ENCODE peak calls at places on chromosomes 12 and 14, in four cellular contexts. One of them, this sample, is unnamed.

GRCh38 chr12:112842441-112842840 is 50.9 kb downstream of the RPH3A start:
- DNase-seq in lower leg skin: peak
- DNase-seq in GM12892: no peak
- DNase-seq in body of pancreas: no peak
- DNase-seq in this sample: no peak

GRCh38 chr12:510071-510825 is 50.5 kb downstream of the B4GALNT3 start:
- DNase-seq in body of pancreas: no peak
- DNase-seq in GM12892: no peak
- DNase-seq in lower leg skin: peak
- DNase-seq in this sample: no peak

GRCh38 chr12:332581-333205 is 56.4 kb downstream of the KDM5A start:
- DNase-seq in GM12892: no peak
- DNase-seq in lower leg skin: no peak
- DNase-seq in body of pancreas: no peak
- DNase-seq in this sample: no peak

GRCh38 chr12:75724913-75725312 is 213.5 kb upstream of the KRR1 start:
- DNase-seq in GM12892: no peak
- DNase-seq in body of pancreas: no peak
- DNase-seq in lower leg skin: no peak
- DNase-seq in this sample: no peak

GRCh38 chr12:2677142-2677880 is 117.5 kb upstream of the FKBP4 start:
- DNase-seq in lower leg skin: peak
- DNase-seq in GM12892: no peak
- DNase-seq in body of pancreas: no peak
- DNase-seq in this sample: no peak

GRCh38 chr12:94287245-94287628 is 138.9 kb downstream of the PLXNC1 start:
- DNase-seq in GM12892: no peak
- DNase-seq in lower leg skin: no peak
- DNase-seq in body of pancreas: no peak
- DNase-seq in this sample: no peak

GRCh38 chr12:131253376-131254026 is 299.8 kb downstream of the ADGRD1 start:
- DNase-seq in GM12892: no peak
- DNase-seq in lower leg skin: no peak
- DNase-seq in body of pancreas: no peak
- DNase-seq in this sample: no peak

GRCh38 chr12:94900496-94900895 is 103.0 kb downstream of the NDUFA12 start:
- DNase-seq in body of pancreas: no peak
- DNase-seq in GM12892: no peak
- DNase-seq in lower leg skin: no peak
- DNase-seq in this sample: no peak

GRCh38 chr12:39846971-39847661 is 227.5 kb upstream of the ABCD2 start:
- DNase-seq in lower leg skin: no peak
- DNase-seq in GM12892: no peak
- DNase-seq in body of pancreas: no peak
- DNase-seq in this sample: no peak

GRCh38 chr14:58631720-58632119 is 6.0 kb upstream of the DACT1 start:
- DNase-seq in body of pancreas: no peak
- DNase-seq in lower leg skin: no peak
- DNase-seq in GM12892: no peak
- DNase-seq in this sample: no peak

GRCh38 chr14:102610968-102611811 is 18.7 kb downstream of the RCOR1 start:
- DNase-seq in lower leg skin: no peak
- DNase-seq in GM12892: no peak
- DNase-seq in body of pancreas: no peak
- DNase-seq in this sample: no peak

GRCh38 chr14:75537071-75537470 is 14.8 kb downstream of the BATF start:
- DNase-seq in lower leg skin: no peak
- DNase-seq in body of pancreas: no peak
- DNase-seq in GM12892: no peak
- DNase-seq in this sample: no peak

GRCh38 chr12:86050010-86050409 is 175.9 kb downstream of the NTS start:
- DNase-seq in lower leg skin: no peak
- DNase-seq in GM12892: no peak
- DNase-seq in body of pancreas: no peak
- DNase-seq in this sample: no peak

DNA sequence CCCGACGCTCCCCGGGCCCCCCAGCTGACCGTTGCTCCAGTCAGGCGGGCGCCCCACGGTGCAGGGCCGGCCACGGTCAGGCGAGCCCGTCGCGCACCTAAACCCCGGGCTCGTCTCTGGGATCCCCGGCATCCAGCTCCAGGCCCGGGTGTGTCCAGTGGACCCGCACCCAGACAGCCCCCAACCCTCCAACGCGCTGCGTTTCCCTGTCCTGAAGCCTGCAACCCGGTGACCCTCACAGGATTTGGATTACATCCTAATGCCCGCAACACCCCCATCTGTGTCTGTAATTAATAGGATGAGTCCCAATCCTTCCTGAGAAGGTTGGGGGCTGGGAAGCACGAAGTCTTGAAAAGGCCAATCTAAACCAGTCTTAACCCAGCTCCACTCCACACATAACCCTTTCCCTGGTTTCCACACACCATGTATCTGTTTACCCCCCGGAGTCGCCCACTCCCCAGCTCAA is 10.4 kb downstream of the CPNE6 start:
- DNase-seq in GM12892: no peak
- DNase-seq in lower leg skin: no peak
- DNase-seq in body of pancreas: no peak
- DNase-seq in this sample: no peak
- TF ChIP-seq POLR2A in GM12892: no peak
- TF ChIP-seq POLR2A in lower leg skin: no peak
- TF ChIP-seq POLR2A in body of pancreas: no peak
- TF ChIP-seq POLR2A in this sample: peak

DNA sequence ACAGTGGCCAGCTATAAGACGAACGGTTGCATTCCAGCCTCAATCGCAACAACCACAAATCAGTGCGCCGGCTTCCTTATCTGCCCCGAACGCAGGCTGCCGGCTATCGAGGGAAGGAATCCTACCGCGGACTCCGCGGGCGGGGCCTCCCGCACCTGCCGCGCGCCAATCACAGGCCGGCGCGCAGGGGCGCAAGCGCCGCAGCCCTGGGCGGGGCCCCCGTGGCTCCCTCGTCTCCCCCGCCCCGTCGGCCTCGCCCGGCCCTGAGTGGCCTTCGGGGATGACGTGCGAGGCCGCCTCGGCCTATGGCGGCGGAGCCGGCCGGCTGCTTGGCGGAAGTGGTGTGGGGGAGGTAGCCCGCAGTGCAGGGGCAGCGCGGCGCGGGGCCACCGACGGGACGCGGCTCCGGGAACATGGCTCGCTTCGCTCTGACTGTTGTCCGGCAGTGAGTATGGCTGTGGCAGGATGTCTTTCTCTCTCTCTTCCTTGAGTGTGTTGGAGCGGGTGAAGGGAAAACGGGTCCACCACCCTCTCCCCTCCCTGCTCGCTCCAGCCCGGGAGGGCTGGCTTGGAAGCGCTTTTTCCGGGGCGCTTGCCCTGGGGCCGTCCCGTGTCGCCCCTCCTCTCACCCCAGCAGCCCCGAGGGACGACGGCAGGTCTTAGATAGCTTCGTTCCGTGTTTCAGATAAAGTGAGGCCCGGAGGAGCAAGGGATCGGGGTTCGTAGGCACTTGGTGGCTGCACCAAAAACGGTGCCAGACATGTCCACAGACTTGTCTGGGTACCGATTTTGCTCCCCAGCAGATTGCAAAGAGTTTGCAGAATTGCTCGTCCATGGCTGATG is at the start of gene TIGAR:
- DNase-seq in GM12892: peak
- DNase-seq in lower leg skin: peak
- DNase-seq in body of pancreas: peak
- DNase-seq in this sample: peak
- TF ChIP-seq POLR2A in GM12892: peak
- TF ChIP-seq POLR2A in lower leg skin: no peak
- TF ChIP-seq POLR2A in body of pancreas: peak
- TF ChIP-seq POLR2A in this sample: peak

GRCh38 chr14:68789798-68790655 is 2.8 kb downstream of the ZFP36L1 start:
- DNase-seq in GM12892: no peak
- DNase-seq in body of pancreas: peak
- DNase-seq in lower leg skin: peak
- DNase-seq in this sample: peak

GRCh38 chr14:68788275-68789001 is 4.4 kb downstream of the ZFP36L1 start:
- DNase-seq in body of pancreas: no peak
- DNase-seq in GM12892: no peak
- DNase-seq in lower leg skin: no peak
- DNase-seq in this sample: no peak

GRCh38 chr14:68787235-68787727 is 5.6 kb downstream of the ZFP36L1 start:
- DNase-seq in lower leg skin: peak
- DNase-seq in GM12892: no peak
- DNase-seq in body of pancreas: peak
- DNase-seq in this sample: no peak

GRCh38 chr14:68790656-68791077 is 2.2 kb downstream of the ZFP36L1 start:
- DNase-seq in GM12892: no peak
- DNase-seq in lower leg skin: peak
- DNase-seq in body of pancreas: no peak
- DNase-seq in this sample: no peak

DNA sequence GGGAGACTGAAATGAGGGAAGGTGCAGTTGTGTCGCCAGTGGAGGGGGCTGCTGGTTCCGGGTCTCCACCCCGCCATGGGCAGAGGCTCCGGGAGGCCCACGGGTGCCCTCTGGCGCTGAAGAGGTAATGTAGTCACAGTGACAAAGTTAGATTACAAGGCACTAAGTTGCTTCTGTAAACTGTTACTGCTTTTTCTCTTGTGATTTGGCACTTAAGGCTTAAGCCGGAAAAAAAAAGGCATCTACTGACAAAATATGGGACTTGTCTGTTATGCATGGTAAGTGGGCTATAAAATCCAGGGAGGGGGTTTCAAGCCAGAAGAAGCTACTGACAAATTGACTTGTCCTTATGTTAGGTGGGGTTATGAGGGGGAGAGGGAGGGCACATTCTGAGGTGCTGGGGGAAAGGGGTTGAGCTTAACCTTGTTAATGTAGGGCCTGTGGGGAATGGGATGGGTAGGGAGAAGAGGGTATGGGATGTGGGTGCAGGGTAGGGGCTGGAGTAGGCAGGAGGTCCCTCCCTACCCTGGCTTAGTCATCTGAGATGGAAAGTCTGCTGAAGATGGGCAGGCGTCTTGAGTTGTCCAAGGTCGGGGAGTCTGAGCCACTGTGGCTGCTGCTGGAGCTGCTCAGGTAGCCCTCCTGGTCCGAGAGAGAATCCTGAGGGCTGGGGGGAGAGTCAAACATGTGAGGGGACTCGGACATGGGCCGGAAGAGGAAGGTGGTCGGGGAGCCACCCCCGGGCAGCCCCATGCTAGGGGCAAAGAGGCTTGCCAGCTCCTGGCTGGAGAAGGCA is 3.7 kb downstream of the ZFP36L1 start:
- DNase-seq in lower leg skin: peak
- DNase-seq in GM12892: no peak
- DNase-seq in body of pancreas: peak
- DNase-seq in this sample: peak
- TF ChIP-seq POLR2A in lower leg skin: no peak
- TF ChIP-seq POLR2A in GM12892: peak
- TF ChIP-seq POLR2A in body of pancreas: peak
- TF ChIP-seq POLR2A in this sample: peak

GRCh38 chr14:73757381-73757780 is 43.2 kb upstream of the PNMA1 start:
- DNase-seq in GM12892: no peak
- DNase-seq in lower leg skin: no peak
- DNase-seq in body of pancreas: no peak
- DNase-seq in this sample: no peak
- TF ChIP-seq POLR2A in GM12892: no peak
- TF ChIP-seq POLR2A in lower leg skin: no peak
- TF ChIP-seq POLR2A in body of pancreas: no peak
- TF ChIP-seq POLR2A in this sample: no peak

DNA sequence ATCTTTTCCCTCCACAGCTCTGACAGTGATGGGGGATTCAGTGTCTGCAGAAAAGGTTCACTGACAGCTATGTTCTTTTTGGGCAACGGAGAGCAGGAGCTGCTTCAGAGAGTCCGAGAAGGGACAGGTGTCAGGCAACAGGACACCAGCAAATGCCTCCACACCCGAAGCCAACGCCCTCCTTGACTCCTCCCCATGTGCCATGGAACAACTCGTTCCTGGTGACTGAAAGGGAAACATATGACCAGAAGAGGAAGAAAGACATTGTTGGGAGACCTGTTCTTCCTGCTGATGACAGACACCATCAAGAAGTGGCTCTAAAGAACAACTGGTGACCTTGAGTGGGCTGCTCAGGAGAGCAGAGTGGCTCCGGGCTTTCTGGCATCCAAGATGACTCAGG is 172.3 kb upstream of the NOS1 start:
- DNase-seq in body of pancreas: no peak
- DNase-seq in GM12892: no peak
- DNase-seq in lower leg skin: no peak
- DNase-seq in this sample: no peak
- TF ChIP-seq POLR2A in body of pancreas: no peak
- TF ChIP-seq POLR2A in GM12892: no peak
- TF ChIP-seq POLR2A in lower leg skin: no peak
- TF ChIP-seq POLR2A in this sample: no peak